ENCODE peak calls at places on chromosomes 11 and 22, in eight cellular contexts. T, Y, Z, O, A, M, V and H are unnamed samples.

GRCh38 chr11:110645253-110645652 is 67.0 kb downstream of the ARHGAP20 start:
- DNase-seq in T (no peak), Y (no peak), Z (no peak), O (no peak), A (no peak), M (no peak), V (no peak), H (no peak)

GRCh38 chr11:65927904-65928397 is 8.7 kb downstream of the DRAP1 start:
- DNase-seq in T (peak), Y (no peak), Z (no peak), O (no peak), A (peak), M (no peak), V (no peak), H (no peak)

GRCh38 chr22:19825904-19826618 is 28.6 kb downstream of the GNB1L start:
- DNase-seq in T (no peak), Y (no peak), Z (no peak), O (no peak), A (no peak), M (no peak), V (no peak), H (no peak)

GRCh38 chr22:19062139-19062789 is 59.9 kb downstream of the DGCR2 start:
- DNase-seq in T (no peak), Y (no peak), Z (no peak), O (no peak), A (no peak), M (no peak), V (no peak), H (no peak)

GRCh38 chr22:23302171-23303002 is 122.1 kb downstream of the BCR start:
- DNase-seq in T (peak), Y (peak), Z (no peak), O (no peak), A (no peak), M (peak), V (no peak), H (no peak)

GRCh38 chr11:65280646-65281045 is 18.9 kb downstream of the POLA2 start:
- DNase-seq in T (no peak), Y (no peak), Z (no peak), O (no peak), A (no peak), M (peak), V (no peak), H (no peak)

GRCh38 chr22:41541484-41541883 is 2.8 kb downstream of the POLR3H start:
- DNase-seq in T (no peak), Y (no peak), Z (no peak), O (no peak), A (no peak), M (no peak), V (no peak), H (no peak)

GRCh38 chr22:29344137-29344536 is 28.6 kb upstream of the RASL10A start:
- DNase-seq in T (no peak), Y (peak), Z (peak), O (peak), A (no peak), M (peak), V (peak), H (peak)

GRCh38 chr11:113730887-113731726 is 25.0 kb upstream of the TMPRSS5 start:
- DNase-seq in T (peak), Y (peak), Z (peak), O (no peak), A (no peak), M (peak), V (peak), H (peak)

GRCh38 chr11:97516688-97517087 is 1126.9 kb downstream of the JRKL start:
- DNase-seq in T (no peak), Y (no peak), Z (no peak), O (no peak), A (no peak), M (no peak), V (no peak), H (no peak)
- TF ChIP-seq CTCF in T (no peak), Y (no peak), Z (no peak), O (no peak), A (peak), M (peak), V (no peak), H (no peak)

GRCh38 chr11:123409456-123409801 is 20.6 kb upstream of the GRAMD1B start:
- DNase-seq in T (no peak), Y (no peak), Z (no peak), O (no peak), A (no peak), M (no peak), V (no peak), H (no peak)
- H3K4me3 ChIP-seq in T (no peak), Y (no peak), Z (no peak), O (no peak), A (no peak), M (no peak), V (no peak), H (no peak)

GRCh38 chr11:8360086-8360828 is 96.6 kb upstream of the LMO1 start:
- DNase-seq in T (no peak), Y (no peak), Z (no peak), O (no peak), A (no peak), M (no peak), V (no peak), H (no peak)
- TF ChIP-seq CTCF in T (no peak), Y (no peak), Z (peak), O (no peak), A (no peak), M (no peak), V (no peak), H (no peak)

GRCh38 chr22:37425369-37425768 is 1.9 kb downstream of the ELFN2 start:
- DNase-seq in T (no peak), Y (no peak), Z (no peak), O (no peak), A (no peak), M (no peak), V (no peak), H (no peak)
- H3K4me3 ChIP-seq in T (no peak), Y (no peak), Z (peak), O (no peak), A (no peak), M (no peak), V (no peak), H (no peak)

GRCh38 chr11:44346983-44347382 is 37.0 kb upstream of the ALX4 start:
- DNase-seq in T (no peak), Y (no peak), Z (no peak), O (no peak), A (no peak), M (no peak), V (no peak), H (no peak)
- TF ChIP-seq CTCF in T (no peak), Y (no peak), Z (no peak), O (no peak), A (no peak), M (no peak), V (no peak), H (no peak)

DNA sequence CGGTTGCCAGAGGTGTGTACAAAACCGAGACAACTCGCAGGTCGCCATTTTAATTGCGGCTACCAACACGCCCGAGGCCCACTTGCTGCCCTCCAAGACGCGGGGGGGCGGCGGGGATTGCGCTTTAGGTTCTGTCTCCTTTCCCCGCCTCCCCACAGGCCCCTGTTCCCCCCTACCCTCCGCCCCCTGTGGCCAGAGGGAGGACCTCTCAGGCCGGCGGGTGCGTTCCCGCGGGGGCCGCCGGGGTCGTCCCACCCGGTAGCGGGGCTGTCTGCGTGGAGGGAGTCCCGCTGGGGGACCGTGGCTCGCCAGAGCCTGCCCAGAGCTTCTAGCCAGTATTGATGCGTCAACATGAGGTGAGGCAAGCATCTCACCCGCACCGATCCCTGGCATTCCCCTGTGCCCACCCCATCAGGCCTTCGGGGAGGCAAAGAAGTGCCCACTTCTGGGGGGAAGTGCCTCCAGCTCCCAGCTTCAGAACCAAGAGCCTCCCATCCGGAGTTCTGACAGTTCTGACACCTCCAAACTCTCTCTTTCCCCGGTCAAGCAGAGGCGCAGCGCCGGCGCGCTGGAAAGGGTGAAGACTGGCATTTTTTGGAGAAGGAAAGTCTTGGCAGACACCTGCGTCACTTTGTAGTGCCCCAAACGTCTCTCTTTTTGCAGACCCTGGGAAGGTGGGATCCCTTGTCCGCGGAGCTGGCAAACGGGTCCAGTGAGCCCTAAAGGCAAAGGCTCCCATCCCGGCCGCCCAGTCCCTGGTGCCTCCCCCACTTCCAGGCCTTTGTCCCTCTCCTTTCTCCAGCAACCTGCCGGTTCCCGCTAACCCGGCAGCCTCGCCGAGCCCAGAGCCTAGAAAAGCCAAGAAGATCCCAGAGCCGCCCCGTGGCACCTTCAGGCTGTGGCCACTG is 3.1 kb upstream of the PAX6 start:
- DNase-seq in T (no peak), Y (no peak), Z (no peak), O (no peak), A (peak), M (no peak), V (no peak), H (no peak)
- H3K4me3 ChIP-seq in T (no peak), Y (no peak), Z (peak), O (no peak), A (peak), M (no peak), V (no peak), H (no peak)

GRCh38 chr11:18536195-18536594 is 9.5 kb upstream of the TSG101 start:
- DNase-seq in T (no peak), Y (no peak), Z (no peak), O (no peak), A (no peak), M (no peak), V (peak), H (no peak)

GRCh38 chr11:18540207-18541009 is 13.7 kb upstream of the TSG101 start:
- DNase-seq in T (peak), Y (peak), Z (no peak), O (no peak), A (peak), M (peak), V (peak), H (no peak)
- TF ChIP-seq CTCF in T (peak), Y (peak), Z (peak), O (peak), A (peak), M (peak), V (peak), H (peak)

DNA sequence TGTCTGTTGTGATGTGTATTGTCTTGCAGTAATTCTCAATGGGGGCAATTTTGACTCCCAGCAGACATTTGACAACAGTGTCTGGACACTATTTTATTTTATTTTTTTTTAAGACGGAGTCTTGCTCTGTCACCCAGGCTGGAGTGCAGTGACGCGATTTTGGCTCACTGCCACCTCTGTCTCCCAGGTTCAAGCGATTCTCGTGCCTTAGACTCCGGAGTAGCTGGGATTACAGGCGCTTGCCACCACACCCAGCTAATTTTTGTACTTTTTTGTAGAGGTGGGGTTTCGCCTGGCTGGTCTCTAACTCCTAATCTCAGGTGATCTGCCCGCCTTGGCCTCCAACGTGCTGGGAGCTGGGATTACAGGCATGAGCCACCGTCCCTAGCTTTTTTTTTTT is 1.4 kb downstream of the RPS6KB2 start:
- DNase-seq in T (no peak), Y (no peak), Z (no peak), O (no peak), A (no peak), M (no peak), V (no peak), H (no peak)
- H3K4me3 ChIP-seq in T (peak), Y (no peak), Z (peak), O (peak), A (no peak), M (no peak), V (peak), H (no peak)

DNA sequence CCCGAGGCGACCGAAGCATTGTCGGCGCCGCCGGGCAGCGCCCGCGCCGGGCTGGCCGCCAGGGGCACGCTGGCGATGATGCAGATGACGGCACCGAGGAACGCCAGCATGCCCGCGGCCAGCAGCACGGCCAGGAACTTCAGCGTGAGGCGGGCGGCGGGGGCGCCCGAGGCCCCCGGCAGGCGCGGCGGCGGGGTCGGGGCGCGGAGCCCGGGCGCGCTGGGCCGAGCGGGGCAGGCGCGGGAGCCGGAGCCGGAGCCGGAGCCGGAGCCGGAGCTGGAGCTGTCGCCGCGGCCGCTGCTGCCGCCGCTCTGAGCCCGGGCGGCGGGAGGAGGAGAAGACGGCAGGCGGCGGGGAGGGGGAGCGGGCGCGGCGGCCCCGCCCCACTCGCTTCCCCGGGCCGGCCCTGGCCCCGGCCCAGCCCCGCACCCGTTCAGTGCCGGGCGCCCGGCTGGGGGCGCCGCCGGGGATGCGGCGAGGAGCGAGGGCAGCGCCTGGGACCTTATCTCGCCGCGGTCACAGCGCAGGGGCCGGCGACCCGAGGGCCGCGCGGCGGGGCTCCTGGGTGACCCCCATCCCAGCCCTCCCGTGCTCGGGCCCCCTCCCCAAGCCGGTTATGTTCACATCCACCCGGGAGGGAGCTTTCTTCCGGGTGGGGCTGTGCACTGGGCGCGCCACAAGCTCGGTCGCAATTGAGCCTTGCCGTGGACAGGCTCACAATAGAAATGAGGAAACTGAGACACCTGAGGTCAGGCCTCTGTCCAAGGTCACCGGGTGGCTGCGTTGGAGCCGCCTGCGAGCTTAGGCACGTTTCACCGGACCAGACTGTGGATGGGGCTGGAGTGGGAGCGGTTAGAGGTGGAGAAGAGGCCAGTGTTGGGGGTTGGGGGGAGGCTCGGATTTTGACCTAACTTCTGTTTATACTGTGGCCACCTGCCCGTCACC is at the start of gene NPTXR:
- DNase-seq in T (peak), Y (no peak), Z (no peak), O (no peak), A (no peak), M (peak), V (peak), H (no peak)
- TF ChIP-seq CTCF in T (no peak), Y (no peak), Z (no peak), O (no peak), A (no peak), M (no peak), V (no peak), H (no peak)